ENCODE peak calls at places on chromosomes 11 and 22, in eight cellular contexts. R is adipocyte, Q is A549, L is HCT116, V is colonic mucosa, J is heart right ventricle, F is testis, S is heart left ventricle. U is an unnamed sample. For H3K4me1, the result is how much of the 10 kb centered on the place peaks cover.

GRCh38 chr22:37314315-37315046 is 32.2 kb downstream of the CYTH4 start:
- DNase-seq in S (no peak), L (no peak), R (no peak), F (no peak), J (no peak), V (no peak), Q (no peak), U (no peak)

GRCh38 chr11:97607301-97608000 is 1217.6 kb downstream of the JRKL start:
- DNase-seq in S (no peak), J (no peak), F (no peak), V (no peak), L (no peak), Q (no peak), R (peak), U (no peak)

GRCh38 chr11:131386408-131386807 is 16.0 kb downstream of the NTM start:
- DNase-seq in V (no peak), S (no peak), L (no peak), F (no peak), R (no peak), J (no peak), Q (no peak), U (no peak)

GRCh38 chr22:48362736-48363404 is 1464.8 kb downstream of the BRD1 start:
- DNase-seq in J (no peak), F (no peak), L (no peak), S (no peak), Q (no peak), R (no peak), V (no peak), U (no peak)

GRCh38 chr11:95078526-95078925 is 11.1 kb upstream of the ENDOD1 start:
- DNase-seq in R (no peak), L (no peak), J (no peak), S (no peak), Q (no peak), V (no peak), F (no peak), U (no peak)

GRCh38 chr11:375065-376025 is 6.0 kb downstream of the B4GALNT4 start:
- DNase-seq in S (no peak), J (peak), Q (no peak), L (no peak), V (no peak), R (no peak), F (no peak), U (no peak)

GRCh38 chr11:127133061-127133460 is 132.5 kb upstream of the KIRREL3 start:
- DNase-seq in R (no peak), L (no peak), S (no peak), V (no peak), Q (no peak), F (no peak), J (no peak), U (no peak)

GRCh38 chr11:101860694-101861371 is 54.0 kb upstream of the CEP126 start:
- DNase-seq in Q (peak), R (peak), L (peak), F (peak), J (no peak), S (peak), V (peak), U (peak)

GRCh38 chr11:47004595-47005033 is 68.1 kb downstream of the CSTPP1 start:
- DNase-seq in S (peak), F (peak), R (peak), L (no peak), J (peak), V (peak), Q (peak), U (peak)

GRCh38 chr11:61834278-61835004 is 6.3 kb downstream of the FADS2 start:
- DNase-seq in Q (no peak), R (peak), V (peak), F (peak), L (no peak), S (peak), J (peak), U (peak)

GRCh38 chr11:18312663-18313420 is 9.1 kb downstream of the HPS5 start:
- DNase-seq in V (no peak), L (no peak), Q (no peak), F (no peak), J (no peak), R (peak), S (no peak), U (no peak)

GRCh38 chr22:46011627-46012181 is 34.7 kb upstream of the WNT7B start:
- DNase-seq in S (no peak), Q (no peak), V (no peak), L (no peak), R (no peak), F (no peak), J (no peak), U (peak)
- H3K4me1 ChIP-seq in S (half or more), Q (under half), V (under half), L (half or more), R (half or more), F (under half), J (half or more), U (half or more)

GRCh38 chr22:42322562-42322926 is 52.1 kb upstream of the TCF20 start:
- DNase-seq in J (no peak), L (no peak), F (no peak), V (no peak), R (no peak), Q (no peak), S (no peak), U (no peak)

GRCh38 chr22:42317691-42318547 is 47.5 kb upstream of the TCF20 start:
- DNase-seq in J (no peak), L (no peak), R (no peak), Q (no peak), F (no peak), S (peak), V (peak), U (no peak)

GRCh38 chr22:42318967-42319366 is 48.5 kb upstream of the TCF20 start:
- DNase-seq in V (no peak), S (no peak), F (no peak), L (no peak), R (no peak), Q (no peak), J (no peak), U (no peak)

GRCh38 chr22:42321908-42322561 is 51.6 kb upstream of the TCF20 start:
- DNase-seq in J (no peak), V (no peak), Q (no peak), L (no peak), S (no peak), R (no peak), F (no peak), U (no peak)

DNA sequence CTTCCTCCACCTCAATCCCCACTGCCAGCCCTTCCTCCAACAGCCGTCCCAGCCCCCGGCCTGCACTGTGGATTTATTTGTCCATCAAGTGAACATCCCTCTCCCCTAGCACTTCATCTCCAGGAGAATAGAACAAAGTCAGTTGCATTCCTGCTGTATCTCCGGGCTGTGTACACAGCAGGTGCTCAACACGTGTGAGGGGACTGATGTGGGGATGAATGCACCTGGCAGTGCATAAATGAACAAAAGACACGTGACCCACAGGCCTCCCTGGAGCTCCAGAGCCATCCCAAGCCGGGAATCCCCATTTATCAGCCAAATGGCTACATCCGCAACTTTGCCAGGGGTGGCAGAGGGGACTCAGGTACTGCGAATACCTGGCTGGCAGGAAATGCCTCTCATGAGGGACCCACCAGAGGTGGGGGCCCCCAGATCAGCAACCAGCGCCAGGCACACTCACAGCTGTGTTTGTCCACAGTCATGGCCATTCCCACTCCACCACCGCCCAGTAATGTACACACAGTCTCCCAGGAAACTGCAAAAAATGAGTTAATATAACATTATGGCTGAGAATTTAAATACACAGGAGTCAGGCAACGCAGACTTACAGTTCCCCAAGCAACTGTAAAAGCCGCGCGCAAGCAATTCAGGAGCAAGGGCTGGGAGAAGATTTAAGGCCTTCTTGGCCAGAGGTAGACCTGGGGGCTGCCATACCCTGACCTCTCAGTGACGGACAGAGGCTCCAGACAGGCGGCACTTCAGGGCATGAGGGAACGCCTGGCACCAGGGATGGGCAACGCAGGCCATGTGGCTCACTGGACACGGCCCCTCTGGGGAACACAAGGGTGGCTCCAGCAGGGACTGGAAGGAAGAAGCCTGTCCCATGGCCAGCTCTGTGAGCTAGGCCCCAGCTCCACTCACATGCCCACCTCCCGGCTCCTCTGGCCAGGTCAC is 50.3 kb upstream of the TCF20 start:
- DNase-seq in J (no peak), V (peak), F (no peak), L (no peak), R (no peak), S (no peak), Q (no peak), U (no peak)
- H3K4me1 ChIP-seq in J (under half), V (under half), F (under half), L (under half), R (under half), S (under half), Q (under half), U (under half)

DNA sequence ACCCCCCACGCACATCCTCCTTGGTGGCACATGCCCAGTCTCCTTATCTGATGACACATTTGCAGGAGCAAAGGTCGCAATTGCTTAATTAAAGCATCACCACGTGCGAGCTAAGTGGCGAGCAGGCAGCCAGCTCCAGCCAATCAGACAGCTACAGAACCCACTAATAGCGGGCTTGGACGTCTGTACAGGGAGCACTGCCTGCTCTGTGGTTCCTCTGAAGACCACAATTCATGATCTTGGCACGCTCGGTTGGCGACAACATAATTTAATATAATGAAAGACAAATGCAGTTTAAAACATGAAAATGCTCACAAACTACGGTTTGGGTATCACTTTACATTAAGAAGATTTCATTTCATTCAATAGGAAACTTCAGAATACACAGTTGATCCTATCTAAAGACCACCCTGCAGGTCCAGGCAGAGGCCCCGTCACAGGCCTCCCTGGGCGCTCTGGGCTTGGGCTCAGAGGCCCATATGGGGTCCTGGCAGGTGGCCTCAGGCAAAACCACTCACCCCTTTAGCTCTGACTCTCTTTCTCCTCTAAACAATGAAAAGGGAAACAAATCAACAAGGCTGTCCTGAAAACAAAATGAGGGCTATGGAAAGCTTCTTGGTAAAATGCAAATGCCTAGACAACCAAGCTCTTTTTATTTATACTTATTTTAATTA is 10.4 kb downstream of the PACSIN2 start:
- DNase-seq in F (no peak), V (peak), R (peak), S (no peak), L (no peak), Q (peak), J (no peak), U (no peak)
- H3K4me1 ChIP-seq in F (under half), V (under half), R (half or more), S (half or more), L (half or more), Q (half or more), J (half or more), U (half or more)

GRCh38 chr11:64624869-64625481 is 34.0 kb downstream of the SLC22A12 start:
- DNase-seq in L (no peak), F (no peak), V (no peak), S (no peak), J (no peak), Q (no peak), R (no peak), U (no peak)

GRCh38 chr11:64628596-64628995 is 37.6 kb downstream of the SLC22A12 start:
- DNase-seq in S (no peak), Q (no peak), L (no peak), F (no peak), R (no peak), J (no peak), V (no peak), U (no peak)

GRCh38 chr11:64629103-64629502 is 38.1 kb downstream of the SLC22A12 start:
- DNase-seq in Q (no peak), J (no peak), R (no peak), L (no peak), V (no peak), S (no peak), F (no peak), U (no peak)

GRCh38 chr11:64627371-64627770 is 36.4 kb downstream of the SLC22A12 start:
- DNase-seq in R (no peak), F (no peak), S (no peak), J (no peak), L (no peak), Q (no peak), V (no peak), U (no peak)

DNA sequence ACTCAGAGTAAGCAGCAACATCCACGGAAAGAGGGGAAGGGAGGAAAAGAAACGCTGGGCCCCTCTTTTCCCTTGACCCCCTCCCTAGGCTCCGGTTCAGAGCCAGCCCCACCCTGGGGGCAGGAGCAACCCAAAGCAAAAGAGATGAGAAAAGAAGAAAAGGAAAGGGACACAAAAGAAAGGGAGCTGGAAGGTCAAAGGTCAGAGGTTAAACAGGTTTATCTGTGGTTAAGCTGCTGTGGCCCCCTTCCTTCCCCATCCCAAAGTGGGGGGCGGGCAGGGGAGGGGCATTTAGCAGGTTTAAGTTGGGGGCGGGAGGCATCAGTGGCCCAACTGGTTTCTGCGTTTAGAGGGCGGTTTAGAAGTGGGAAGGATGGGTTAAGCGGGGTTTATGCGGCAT is 35.6 kb downstream of the SLC22A12 start:
- DNase-seq in F (no peak), V (no peak), S (no peak), J (no peak), R (no peak), Q (no peak), L (no peak), U (no peak)
- H3K4me1 ChIP-seq in F (under half), V (under half), S (under half), J (under half), R (under half), Q (under half), L (under half), U (under half)